ENCODE peak calls at places on chromosomes 3 and 15, in ten cellular contexts. T is NAMALWA; X is CD8-positive, alpha-beta memory T cell; B is AG20443; H is cardiac septum; N is left kidney; O is activated CD4-positive, alpha-beta T cell treated with anti-CD3 and anti-CD28 coated beads, Interleukin-2, amount 10 ng/mL, durations not matched to agents 7 days and 5 days; W is psoas muscle; P is hippocampal formation; D is stimulated activated CD4-positive, alpha-beta T cell treated with anti-CD3 and anti-CD28 coated beads, Interleukin-1b, Interleukin-23, amount 100 ng/mL, for 24 hours. G is an unnamed sample.

GRCh38 chr15:39099524-39099923 is 481.4 kb upstream of the THBS1 start:
- DNase-seq in T (no peak), X (no peak), B (no peak), H (no peak), N (no peak), O (no peak), W (no peak), P (no peak), D (no peak), G (no peak)

GRCh38 chr3:133940536-133940935 is 44.9 kb upstream of the RAB6B start:
- DNase-seq in T (no peak), X (no peak), B (no peak), H (peak), N (no peak), O (no peak), W (no peak), P (no peak), D (no peak), G (no peak)

GRCh38 chr3:61907210-61907609 is 345.8 kb downstream of the PTPRG start:
- DNase-seq in T (no peak), X (no peak), B (no peak), H (no peak), N (no peak), O (no peak), W (no peak), P (no peak), D (no peak), G (no peak)

GRCh38 chr3:10570196-10570946 is 65.0 kb upstream of the ATP2B2 start:
- DNase-seq in T (no peak), X (no peak), B (no peak), H (no peak), N (no peak), O (no peak), W (no peak), P (no peak), D (no peak), G (no peak)

GRCh38 chr3:65411367-65411766 is 627.4 kb downstream of the MAGI1 start:
- DNase-seq in T (no peak), X (no peak), B (no peak), H (no peak), N (no peak), O (no peak), W (no peak), P (no peak), D (no peak), G (no peak)

GRCh38 chr3:78163379-78163778 is 1123.5 kb downstream of the ROBO2 start:
- DNase-seq in T (no peak), X (no peak), B (no peak), H (no peak), N (peak), O (no peak), W (no peak), P (no peak), D (no peak), G (no peak)

GRCh38 chr3:111519193-111519592 is 22.8 kb upstream of the CD96 start:
- DNase-seq in T (no peak), X (no peak), B (no peak), H (no peak), N (no peak), O (no peak), W (no peak), P (no peak), D (no peak), G (no peak)

GRCh38 chr3:71380096-71380495 is 203.4 kb downstream of the FOXP1 start:
- DNase-seq in T (no peak), X (no peak), B (no peak), H (no peak), N (peak), O (no peak), W (no peak), P (no peak), D (no peak), G (no peak)

GRCh38 chr3:57557088-57557537 is 1.0 kb downstream of the PDE12 start:
- DNase-seq in T (peak), X (peak), B (peak), H (no peak), N (peak), O (peak), W (peak), P (no peak), D (peak), G (peak)

GRCh38 chr15:75349851-75350588 is 3.2 kb downstream of the NEIL1 start:
- DNase-seq in T (peak), X (peak), B (no peak), H (peak), N (no peak), O (peak), W (no peak), P (no peak), D (peak), G (peak)

GRCh38 chr3:83946045-83946444 is 1012.7 kb upstream of the CADM2 start:
- DNase-seq in T (no peak), X (no peak), B (no peak), H (no peak), N (no peak), O (no peak), W (no peak), P (no peak), D (no peak), G (no peak)

GRCh38 chr3:52532517-52532837 is 1.2 kb downstream of the NT5DC2 start:
- DNase-seq in T (peak), X (no peak), B (peak), H (peak), N (peak), O (no peak), W (no peak), P (no peak), D (no peak), G (no peak)

GRCh38 chr3:9040996-9041395 is 77.7 kb upstream of the RAD18 start:
- DNase-seq in T (no peak), X (no peak), B (no peak), H (no peak), N (no peak), O (no peak), W (no peak), P (no peak), D (no peak), G (no peak)

GRCh38 chr3:188242426-188243123 is 88.6 kb downstream of the LPP start:
- DNase-seq in T (peak), X (no peak), B (no peak), H (no peak), N (no peak), O (no peak), W (no peak), P (no peak), D (no peak), G (peak)

GRCh38 chr15:87954783-87955182 is 301.8 kb downstream of the NTRK3 start:
- DNase-seq in T (no peak), X (no peak), B (peak), H (no peak), N (no peak), O (no peak), W (no peak), P (no peak), D (no peak), G (no peak)

GRCh38 chr3:183513046-183513706 is 42.3 kb downstream of the KLHL6 start:
- DNase-seq in T (peak), X (peak), B (no peak), H (no peak), N (peak), O (peak), W (no peak), P (no peak), D (peak), G (no peak)

GRCh38 chr3:16148783-16149182 is 25.7 kb upstream of the GALNT15 start:
- DNase-seq in T (no peak), X (no peak), B (peak), H (peak), N (peak), O (no peak), W (peak), P (no peak), D (no peak), G (no peak)

GRCh38 chr3:154307363-154307762 is 16.9 kb downstream of the DHX36 start:
- DNase-seq in T (no peak), X (no peak), B (no peak), H (no peak), N (no peak), O (no peak), W (no peak), P (no peak), D (no peak), G (no peak)

GRCh38 chr15:66595937-66596545 is 30.2 kb upstream of the LCTL start:
- DNase-seq in T (no peak), X (no peak), B (peak), H (no peak), N (no peak), O (no peak), W (no peak), P (no peak), D (no peak), G (no peak)

GRCh38 chr3:101495552-101495951 is 17.5 kb downstream of the SENP7 start:
- DNase-seq in T (no peak), X (no peak), B (no peak), H (no peak), N (no peak), O (no peak), W (no peak), P (no peak), D (no peak), G (no peak)

GRCh38 chr3:32934150-32934742 is 17.2 kb upstream of the CCR4 start:
- DNase-seq in T (peak), X (no peak), B (peak), H (peak), N (peak), O (peak), W (no peak), P (no peak), D (no peak), G (no peak)

GRCh38 chr3:131503328-131503650 is 518 bp upstream of the MRPL3 start:
- DNase-seq in T (no peak), X (no peak), B (peak), H (no peak), N (no peak), O (no peak), W (no peak), P (no peak), D (no peak), G (no peak)

GRCh38 chr15:37253877-37254276 is 153.5 kb upstream of the MEIS2 start:
- DNase-seq in T (no peak), X (no peak), B (peak), H (no peak), N (no peak), O (no peak), W (no peak), P (no peak), D (no peak), G (no peak)

GRCh38 chr3:143321058-143321769 is 201.6 kb downstream of the CHST2 start:
- DNase-seq in T (no peak), X (no peak), B (no peak), H (no peak), N (no peak), O (no peak), W (no peak), P (no peak), D (no peak), G (peak)

GRCh38 chr3:105157766-105158085 is 209.0 kb upstream of the ALCAM start:
- DNase-seq in T (no peak), X (no peak), B (no peak), H (no peak), N (no peak), O (no peak), W (no peak), P (no peak), D (no peak), G (no peak)

GRCh38 chr3:18080198-18080689 is 337.8 kb upstream of the TBC1D5 start:
- DNase-seq in T (no peak), X (no peak), B (peak), H (no peak), N (no peak), O (no peak), W (no peak), P (no peak), D (no peak), G (no peak)

GRCh38 chr3:158470944-158471638 is 99.9 kb upstream of the MLF1 start:
- DNase-seq in T (no peak), X (no peak), B (peak), H (no peak), N (no peak), O (no peak), W (no peak), P (no peak), D (no peak), G (no peak)

GRCh38 chr3:98223907-98224672 is 40.0 kb upstream of the OR5H6 start:
- DNase-seq in T (no peak), X (no peak), B (no peak), H (no peak), N (no peak), O (no peak), W (no peak), P (no peak), D (no peak), G (no peak)

G was measured in germinal center.